ENCODE peak calls at places on chromosomes 6 and 20, in nine cellular contexts. P, R, S, M, A, T, L, O and D are unnamed samples. For H3K4me1, the result is how much of the 10 kb centered on the place peaks cover.

GRCh38 chr20:38664284-38664683 is 60.0 kb upstream of the SLC32A1 start:
- DNase-seq in A (no peak), L (no peak), P (no peak), O (no peak), M (no peak), T (no peak), S (no peak), R (no peak), D (no peak)

GRCh38 chr20:44616604-44616964 is 34.2 kb downstream of the PKIG start:
- DNase-seq in O (no peak), S (no peak), T (no peak), L (peak), M (no peak), P (peak), A (no peak), R (peak), D (peak)

GRCh38 chr6:159169557-159170332 is 545 bp downstream of the FNDC1 start:
- DNase-seq in T (no peak), S (no peak), A (peak), R (peak), M (peak), L (no peak), P (peak), O (peak), D (peak)

GRCh38 chr6:36621371-36621855 is 27.3 kb downstream of the SRSF3 start:
- DNase-seq in P (no peak), M (no peak), L (peak), A (no peak), R (no peak), T (no peak), S (no peak), O (no peak), D (no peak)

GRCh38 chr20:46651091-46651962 is at the start of gene SLC13A3:
- DNase-seq in M (no peak), L (no peak), A (no peak), T (no peak), O (no peak), P (no peak), S (no peak), R (peak), D (no peak)

GRCh38 chr6:141788096-141788495 is 344.6 kb upstream of the GJE1 start:
- DNase-seq in R (no peak), M (no peak), A (no peak), T (no peak), S (no peak), P (no peak), O (no peak), L (no peak), D (no peak)

GRCh38 chr6:25931411-25931709 is 869 bp upstream of the SLC17A2 start:
- DNase-seq in A (no peak), L (no peak), P (no peak), M (no peak), T (no peak), O (no peak), S (no peak), R (no peak), D (no peak)

GRCh38 chr6:71324179-71324791 is 35.7 kb downstream of the OGFRL1 start:
- DNase-seq in L (no peak), R (no peak), T (no peak), M (no peak), A (no peak), P (no peak), O (no peak), S (no peak), D (peak)

GRCh38 chr6:98839788-98840361 is 5.5 kb downstream of the POU3F2 start:
- DNase-seq in P (no peak), O (peak), R (no peak), M (no peak), A (peak), S (no peak), L (no peak), T (no peak), D (no peak)

GRCh38 chr20:14383326-14383725 is 45.9 kb upstream of the FLRT3 start:
- DNase-seq in R (no peak), L (no peak), P (no peak), T (no peak), O (no peak), M (no peak), S (no peak), A (no peak), D (no peak)

GRCh38 chr6:38638941-38639497 is 710 bp downstream of the BTBD9 start:
- DNase-seq in M (peak), O (peak), S (no peak), A (peak), P (peak), T (peak), R (no peak), L (peak), D (no peak)

GRCh38 chr6:146682919-146683318 is 84.1 kb downstream of the ADGB start:
- DNase-seq in R (no peak), O (no peak), L (no peak), A (no peak), S (no peak), P (no peak), M (no peak), T (no peak), D (no peak)

GRCh38 chr6:16267428-16268263 is 29.3 kb downstream of the GMPR start:
- DNase-seq in T (no peak), M (no peak), L (no peak), A (no peak), R (no peak), O (no peak), S (no peak), P (no peak), D (no peak)

GRCh38 chr6:112831022-112831421 is 483.9 kb downstream of the RFPL4B start:
- DNase-seq in A (no peak), S (no peak), R (no peak), O (peak), M (no peak), P (no peak), L (no peak), T (no peak), D (no peak)

GRCh38 chr6:72620866-72621242 is 1.0 kb upstream of the KCNQ5 start:
- DNase-seq in R (peak), A (no peak), M (no peak), O (no peak), S (no peak), P (no peak), L (no peak), T (no peak), D (peak)

GRCh38 chr20:1817577-1818211 is 77.5 kb upstream of the SIRPA start:
- DNase-seq in O (no peak), R (peak), S (no peak), T (no peak), A (no peak), L (no peak), P (no peak), M (no peak), D (peak)

GRCh38 chr6:32133786-32134185 is 3.7 kb upstream of the FKBPL start:
- DNase-seq in T (no peak), P (no peak), R (no peak), L (no peak), S (no peak), M (no peak), A (no peak), O (peak), D (no peak)

GRCh38 chr6:118683881-118684872 is 32.8 kb upstream of the CEP85L start:
- DNase-seq in O (no peak), M (no peak), R (no peak), L (no peak), P (no peak), A (no peak), T (no peak), S (no peak), D (no peak)

GRCh38 chr6:137928286-137928685 is 61.2 kb downstream of the TNFAIP3 start:
- DNase-seq in S (no peak), P (no peak), A (no peak), O (no peak), L (peak), T (no peak), M (no peak), R (no peak), D (peak)

GRCh38 chr6:146289816-146290588 is 253.6 kb upstream of the RAB32 start:
- DNase-seq in T (no peak), P (no peak), A (peak), M (no peak), O (peak), L (no peak), S (no peak), R (no peak), D (no peak)

GRCh38 chr6:90895299-90896164 is 308.7 kb upstream of the MAP3K7 start:
- DNase-seq in O (no peak), S (no peak), A (no peak), R (no peak), L (no peak), M (no peak), P (no peak), T (no peak), D (no peak)

GRCh38 chr6:3742426-3743344 is 8.8 kb downstream of the PXDC1 start:
- DNase-seq in T (peak), R (peak), L (peak), P (peak), S (no peak), A (peak), M (peak), O (no peak), D (peak)

GRCh38 chr20:25271486-25272222 is 23.8 kb downstream of the PYGB start:
- DNase-seq in A (no peak), S (no peak), M (peak), L (peak), P (peak), T (no peak), O (no peak), R (no peak), D (no peak)

GRCh38 chr6:48176909-48177308 is 65.9 kb upstream of the PTCHD4 start:
- DNase-seq in O (no peak), L (no peak), R (no peak), P (no peak), M (no peak), S (no peak), T (no peak), A (no peak), D (no peak)

GRCh38 chr6:7542878-7543394 is 1.5 kb downstream of the DSP start:
- DNase-seq in S (no peak), R (peak), M (no peak), A (no peak), P (peak), O (peak), T (peak), L (peak), D (no peak)

GRCh38 chr6:156160788-156161150 is 616.4 kb upstream of the ARID1B start:
- DNase-seq in O (no peak), R (no peak), S (no peak), T (no peak), L (no peak), A (no peak), P (no peak), M (no peak), D (no peak)
- H3K4me1 ChIP-seq in O (under half), R (under half), S (under half), T (under half), L (under half), A (under half), P (under half), M (under half), D (under half)

GRCh38 chr20:49690899-49691620 is 22.6 kb downstream of the B4GALT5 start:
- DNase-seq in O (peak), P (peak), A (peak), L (no peak), T (peak), R (no peak), S (no peak), M (peak), D (no peak)

GRCh38 chr20:49692941-49693340 is 20.7 kb downstream of the B4GALT5 start:
- DNase-seq in L (no peak), M (no peak), O (no peak), P (no peak), A (no peak), S (no peak), T (no peak), R (no peak), D (no peak)

GRCh38 chr20:49693435-49694171 is 20.1 kb downstream of the B4GALT5 start:
- DNase-seq in S (no peak), A (no peak), L (no peak), R (no peak), O (no peak), T (no peak), P (no peak), M (no peak), D (no peak)

GRCh38 chr20:49694450-49695071 is 19.1 kb downstream of the B4GALT5 start:
- DNase-seq in O (no peak), L (no peak), T (no peak), S (no peak), M (no peak), R (no peak), P (no peak), A (no peak), D (no peak)

DNA sequence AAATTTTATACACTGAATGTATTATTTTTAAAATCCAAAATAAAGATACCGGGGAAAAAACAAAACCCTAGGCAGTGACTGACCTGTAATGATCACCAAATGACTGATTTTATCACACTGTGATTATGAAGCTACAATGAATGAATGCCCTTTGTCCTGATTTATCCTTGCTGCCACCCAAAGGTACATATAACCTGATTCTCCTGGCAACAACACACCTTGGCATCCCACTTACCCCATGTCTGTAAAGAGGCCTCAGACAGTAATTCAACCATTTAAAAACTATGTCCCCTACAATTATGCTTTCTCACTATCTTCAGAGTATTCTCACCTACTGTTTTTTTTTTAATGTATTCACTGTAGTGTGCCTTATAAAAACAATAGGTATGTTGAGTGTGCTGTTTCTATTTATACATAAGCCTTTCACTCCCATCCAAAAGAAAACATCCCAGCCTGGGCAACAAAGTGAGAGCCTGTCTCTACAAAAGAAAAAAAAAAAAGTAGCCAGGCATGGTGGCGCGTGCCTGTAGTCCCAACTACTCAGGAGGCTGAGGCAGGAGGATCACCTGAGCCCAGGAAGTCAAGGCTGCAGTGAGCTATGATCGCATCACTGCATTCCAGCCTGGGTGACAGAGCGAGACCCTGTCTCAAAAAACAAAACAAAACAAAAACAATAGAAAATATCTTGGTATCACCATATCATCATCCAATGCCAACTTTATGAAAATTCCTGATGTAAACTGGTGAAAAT is 21.7 kb downstream of the B4GALT5 start:
- DNase-seq in A (no peak), R (no peak), S (no peak), L (no peak), M (no peak), T (no peak), O (no peak), P (no peak), D (no peak)
- H3K4me1 ChIP-seq in A (under half), R (under half), S (under half), L (half or more), M (under half), T (half or more), O (under half), P (under half), D (under half)

DNA sequence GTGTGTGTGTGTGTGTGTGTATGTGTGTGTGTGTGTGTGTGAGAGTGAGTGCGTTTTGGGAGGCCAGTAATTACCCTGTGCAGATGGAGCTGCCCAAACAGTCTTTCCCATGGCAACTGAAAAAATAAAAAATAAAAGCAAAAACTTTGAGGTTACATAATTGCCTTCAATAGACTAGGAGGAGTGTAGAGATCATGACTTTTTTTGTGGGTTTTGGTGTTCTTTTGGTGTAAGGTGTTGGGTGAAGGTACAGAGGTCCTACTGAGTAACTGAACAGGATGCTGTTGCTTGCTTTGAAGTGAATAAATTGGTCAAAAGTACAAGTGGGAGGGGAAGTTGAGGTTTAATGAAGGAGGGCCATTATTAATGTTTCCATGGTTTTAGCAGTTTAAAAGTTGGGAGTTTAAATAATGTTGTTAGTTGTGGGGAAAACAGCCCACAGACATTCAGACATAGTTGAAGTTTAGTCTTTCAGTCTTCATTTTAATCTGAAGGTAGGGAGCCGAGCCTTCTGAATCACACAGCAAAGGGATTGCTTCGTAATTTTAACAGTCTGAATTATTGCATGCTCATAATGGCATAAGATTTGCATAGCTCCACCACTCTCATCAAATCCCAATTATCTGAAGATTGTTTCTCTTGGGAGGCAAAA is 251.4 kb downstream of the PRL start:
- DNase-seq in P (no peak), M (no peak), S (no peak), T (no peak), A (no peak), O (no peak), L (no peak), R (no peak), D (no peak)
- H3K4me1 ChIP-seq in P (under half), M (under half), S (under half), T (under half), A (under half), O (under half), L (under half), R (under half), D (under half)

DNA sequence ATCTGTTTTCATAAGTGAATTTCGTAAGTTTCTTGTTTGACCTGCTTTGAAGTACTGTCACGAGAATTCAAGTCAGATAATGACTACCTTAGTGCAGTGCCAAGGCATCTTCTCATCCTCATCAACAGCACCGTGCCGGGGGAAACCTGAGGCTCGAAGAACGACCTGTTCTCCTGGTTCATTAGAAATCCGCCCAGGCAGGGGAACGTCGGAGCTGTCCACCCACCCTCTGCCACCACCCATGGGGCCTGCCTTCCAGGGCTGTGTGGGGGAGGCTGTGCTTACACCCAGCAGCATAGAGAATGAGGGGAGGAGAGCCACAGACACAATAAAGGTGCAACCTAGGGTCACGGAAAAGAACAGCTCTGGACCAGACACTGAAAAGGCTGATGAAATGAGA is 101.6 kb downstream of the RAMACL start:
- DNase-seq in P (peak), R (no peak), A (no peak), O (no peak), T (no peak), M (no peak), L (peak), S (no peak), D (peak)
- H3K4me1 ChIP-seq in P (under half), R (under half), A (under half), O (under half), T (under half), M (under half), L (under half), S (under half), D (under half)

DNA sequence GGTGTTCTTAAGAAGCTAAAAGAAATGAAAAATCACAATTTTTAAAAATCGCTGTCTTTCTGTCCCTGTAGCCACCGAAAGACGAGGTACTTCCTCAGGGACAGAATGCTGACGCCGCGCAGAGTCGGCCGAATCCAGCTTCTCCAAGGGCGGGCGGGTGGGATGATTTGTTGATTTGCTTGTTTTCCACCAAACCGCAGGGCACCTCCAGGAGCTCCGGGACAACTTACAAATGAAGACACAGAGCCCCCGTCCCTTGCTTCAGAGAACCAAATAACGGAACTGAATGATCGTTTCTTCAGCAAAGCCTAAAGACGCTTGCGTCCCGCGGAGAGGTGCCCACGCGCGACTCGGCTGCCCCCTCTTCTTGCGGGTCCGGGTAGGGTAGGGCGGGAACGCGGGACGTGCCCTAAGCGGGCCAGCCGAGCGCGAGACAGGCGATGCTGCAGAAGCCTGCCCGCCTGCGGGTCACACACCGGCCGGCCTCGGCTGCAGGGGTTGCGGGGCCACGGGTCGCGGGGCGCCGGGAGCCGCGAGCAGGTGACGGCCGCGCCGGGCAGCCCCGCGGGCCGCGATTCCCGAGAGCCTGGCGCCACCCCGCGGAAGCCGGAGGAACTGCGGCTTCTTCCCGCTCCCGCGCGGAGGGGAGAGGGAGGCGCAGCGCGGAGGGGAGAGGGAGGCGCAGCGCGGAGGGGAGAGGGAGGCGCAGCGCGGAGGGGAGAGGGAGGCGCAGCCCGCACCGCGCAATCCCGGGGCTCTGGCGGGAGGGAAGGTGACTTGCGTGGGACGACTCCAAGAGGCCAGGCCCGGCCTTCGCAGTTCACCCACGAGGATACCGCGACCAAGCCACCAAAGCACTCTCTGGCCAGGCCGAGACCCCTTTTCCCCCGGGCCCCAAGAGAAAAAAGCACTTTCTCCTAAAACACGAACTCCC is 7.7 kb upstream of the FOXF2 start:
- DNase-seq in S (no peak), P (peak), A (peak), R (peak), O (no peak), M (peak), T (no peak), L (peak), D (peak)
- H3K4me1 ChIP-seq in S (under half), P (under half), A (under half), R (under half), O (under half), M (under half), T (under half), L (under half), D (under half)

GRCh38 chr6:148971027-148971927 is 224.4 kb downstream of the UST start:
- DNase-seq in L (no peak), T (no peak), A (no peak), M (no peak), S (no peak), P (no peak), O (peak), R (no peak), D (no peak)

GRCh38 chr6:148967546-148967945 is 220.7 kb downstream of the UST start:
- DNase-seq in R (peak), M (no peak), A (no peak), L (no peak), O (no peak), S (no peak), T (no peak), P (no peak), D (no peak)

GRCh38 chr6:148968636-148969270 is 221.9 kb downstream of the UST start:
- DNase-seq in M (no peak), T (no peak), R (no peak), P (no peak), S (no peak), O (peak), L (no peak), A (peak), D (no peak)

GRCh38 chr6:148969271-148969666 is 222.4 kb downstream of the UST start:
- DNase-seq in R (no peak), A (no peak), M (no peak), T (no peak), P (no peak), S (no peak), O (no peak), L (no peak), D (no peak)

GRCh38 chr6:148969679-148970078 is 222.8 kb downstream of the UST start:
- DNase-seq in A (peak), M (no peak), P (no peak), O (peak), S (no peak), R (no peak), T (no peak), L (no peak), D (peak)
- H3K4me1 ChIP-seq in A (under half), M (under half), P (under half), O (under half), S (under half), R (under half), T (under half), L (under half), D (under half)